ENCODE peak calls at places on chromosome 3, in five cellular contexts. One of them, this sample, is unnamed.

GRCh38 chr3:153138267-153139210 is 23.5 kb upstream of the RAP2B start:
- DNase-seq in cardiac muscle cell: no peak
- DNase-seq in KBM-7: no peak
- DNase-seq in dorsolateral prefrontal cortex: no peak
- DNase-seq in SJSA1: peak; percentile 89
- DNase-seq in this sample: no peak

GRCh38 chr3:190142041-190142440 is 21.3 kb upstream of the P3H2 start:
- DNase-seq in cardiac muscle cell: no peak
- DNase-seq in KBM-7: no peak
- DNase-seq in SJSA1: no peak
- DNase-seq in dorsolateral prefrontal cortex: no peak
- DNase-seq in this sample: no peak

GRCh38 chr3:190345027-190345821 is 23.0 kb upstream of the CLDN1 start:
- DNase-seq in dorsolateral prefrontal cortex: no peak
- DNase-seq in cardiac muscle cell: peak; percentile 7
- DNase-seq in SJSA1: peak; percentile 55
- DNase-seq in KBM-7: no peak
- DNase-seq in this sample: peak; percentile 12

GRCh38 chr3:141797167-141797773 is 34.1 kb downstream of the GRK7 start:
- DNase-seq in cardiac muscle cell: peak; percentile 37
- DNase-seq in KBM-7: peak; percentile 83
- DNase-seq in dorsolateral prefrontal cortex: no peak
- DNase-seq in SJSA1: no peak
- DNase-seq in this sample: peak; percentile 59

GRCh38 chr3:61901986-61902385 is 340.6 kb downstream of the PTPRG start:
- DNase-seq in SJSA1: no peak
- DNase-seq in cardiac muscle cell: no peak
- DNase-seq in KBM-7: no peak
- DNase-seq in dorsolateral prefrontal cortex: no peak
- DNase-seq in this sample: no peak

GRCh38 chr3:24688446-24689148 is 193.9 kb upstream of the THRB start:
- DNase-seq in dorsolateral prefrontal cortex: no peak
- DNase-seq in cardiac muscle cell: no peak
- DNase-seq in SJSA1: peak; percentile 53
- DNase-seq in KBM-7: no peak
- DNase-seq in this sample: no peak

GRCh38 chr3:82509106-82509842 is 747.8 kb upstream of the GBE1 start:
- DNase-seq in cardiac muscle cell: no peak
- DNase-seq in SJSA1: no peak
- DNase-seq in KBM-7: no peak
- DNase-seq in dorsolateral prefrontal cortex: no peak
- DNase-seq in this sample: no peak

GRCh38 chr3:190038050-190038631 is 82.6 kb downstream of the P3H2 start:
- DNase-seq in cardiac muscle cell: peak; percentile 76
- DNase-seq in dorsolateral prefrontal cortex: no peak
- DNase-seq in KBM-7: no peak
- DNase-seq in SJSA1: peak; percentile 48
- DNase-seq in this sample: no peak

GRCh38 chr3:190306513-190307163 is 15.6 kb downstream of the CLDN1 start:
- DNase-seq in SJSA1: no peak
- DNase-seq in cardiac muscle cell: no peak
- DNase-seq in KBM-7: no peak
- DNase-seq in dorsolateral prefrontal cortex: no peak
- DNase-seq in this sample: no peak

GRCh38 chr3:33076952-33077351 is 20.0 kb downstream of the GLB1 start:
- DNase-seq in KBM-7: no peak
- DNase-seq in dorsolateral prefrontal cortex: no peak
- DNase-seq in cardiac muscle cell: no peak
- DNase-seq in SJSA1: no peak
- DNase-seq in this sample: no peak

GRCh38 chr3:155771126-155771525 is 26.3 kb upstream of the PLCH1 start:
- DNase-seq in KBM-7: no peak
- DNase-seq in dorsolateral prefrontal cortex: no peak
- DNase-seq in SJSA1: no peak
- DNase-seq in cardiac muscle cell: no peak
- DNase-seq in this sample: no peak

GRCh38 chr3:42900731-42901420 is 5.1 kb upstream of the ZNF662 start:
- DNase-seq in SJSA1: no peak
- DNase-seq in KBM-7: no peak
- DNase-seq in cardiac muscle cell: no peak
- DNase-seq in dorsolateral prefrontal cortex: no peak
- DNase-seq in this sample: no peak

GRCh38 chr3:128879125-128879969 is at the start of gene ACAD9:
- DNase-seq in cardiac muscle cell: peak; percentile 98
- DNase-seq in KBM-7: peak; percentile 98
- DNase-seq in SJSA1: peak; percentile 96
- DNase-seq in dorsolateral prefrontal cortex: peak; percentile 99
- DNase-seq in this sample: peak; percentile 99

GRCh38 chr3:9276761-9277370 is 27.4 kb upstream of the SRGAP3 start:
- DNase-seq in KBM-7: no peak
- DNase-seq in cardiac muscle cell: no peak
- DNase-seq in SJSA1: no peak
- DNase-seq in dorsolateral prefrontal cortex: no peak
- DNase-seq in this sample: no peak

GRCh38 chr3:144018776-144019175 is 47.2 kb downstream of the DIPK2A start:
- DNase-seq in dorsolateral prefrontal cortex: no peak
- DNase-seq in KBM-7: no peak
- DNase-seq in cardiac muscle cell: no peak
- DNase-seq in SJSA1: no peak
- DNase-seq in this sample: no peak

GRCh38 chr3:60954049-60954448 is 297.2 kb downstream of the FHIT start:
- DNase-seq in KBM-7: no peak
- DNase-seq in SJSA1: no peak
- DNase-seq in dorsolateral prefrontal cortex: no peak
- DNase-seq in cardiac muscle cell: no peak
- DNase-seq in this sample: no peak

GRCh38 chr3:10223676-10224639 is 24.3 kb upstream of the TATDN2 start:
- DNase-seq in SJSA1: no peak
- DNase-seq in cardiac muscle cell: no peak
- DNase-seq in KBM-7: peak; percentile 64
- DNase-seq in dorsolateral prefrontal cortex: no peak
- DNase-seq in this sample: peak; percentile 22

GRCh38 chr3:79490165-79491028 is 277.4 kb downstream of the ROBO1 start:
- DNase-seq in cardiac muscle cell: no peak
- DNase-seq in SJSA1: no peak
- DNase-seq in dorsolateral prefrontal cortex: no peak
- DNase-seq in KBM-7: no peak
- DNase-seq in this sample: no peak

GRCh38 chr3:2099028-2099671 is 484 bp downstream of the CNTN4 start:
- DNase-seq in dorsolateral prefrontal cortex: peak; percentile 53
- DNase-seq in KBM-7: no peak
- DNase-seq in SJSA1: no peak
- DNase-seq in cardiac muscle cell: peak; percentile 64
- DNase-seq in this sample: no peak

GRCh38 chr3:100009285-100010086 is 104.8 kb downstream of the FILIP1L start:
- DNase-seq in dorsolateral prefrontal cortex: no peak
- DNase-seq in SJSA1: no peak
- DNase-seq in KBM-7: no peak
- DNase-seq in cardiac muscle cell: no peak
- DNase-seq in this sample: no peak

GRCh38 chr3:46864051-46864881 is 1.0 kb upstream of the MYL3 start:
- DNase-seq in dorsolateral prefrontal cortex: no peak
- DNase-seq in cardiac muscle cell: no peak
- DNase-seq in SJSA1: no peak
- DNase-seq in KBM-7: no peak
- DNase-seq in this sample: no peak

GRCh38 chr3:120172070-120172469 is 77.8 kb upstream of the GSK3B start:
- DNase-seq in cardiac muscle cell: no peak
- DNase-seq in dorsolateral prefrontal cortex: no peak
- DNase-seq in KBM-7: no peak
- DNase-seq in SJSA1: no peak
- DNase-seq in this sample: no peak

GRCh38 chr3:46857485-46858341 is 5.5 kb downstream of the MYL3 start:
- DNase-seq in dorsolateral prefrontal cortex: peak; percentile 15
- DNase-seq in cardiac muscle cell: no peak
- DNase-seq in KBM-7: no peak
- DNase-seq in SJSA1: no peak
- DNase-seq in this sample: no peak

GRCh38 chr3:184133840-184134745 is 1.1 kb upstream of the EIF2B5 start:
- DNase-seq in cardiac muscle cell: peak; percentile 90
- DNase-seq in SJSA1: peak; percentile 84
- DNase-seq in dorsolateral prefrontal cortex: peak; percentile 89
- DNase-seq in KBM-7: peak; percentile 84
- DNase-seq in this sample: peak; percentile 55

GRCh38 chr3:119388577-119388976 is 74.8 kb downstream of the TMEM39A start:
- DNase-seq in SJSA1: no peak
- DNase-seq in cardiac muscle cell: no peak
- DNase-seq in dorsolateral prefrontal cortex: no peak
- DNase-seq in KBM-7: no peak
- DNase-seq in this sample: no peak

This sample was measured in NAMALWA.